ENCODE peak calls at places on chromosome 19, in six cellular contexts. S is neural progenitor cell, W is suprapubic skin, B is OCI-LY7, Q is cardiac muscle cell, G is choroid plexus epithelial cell. A is an unnamed sample.

GRCh38 chr19:35704218-35704617 is at the start of gene ZBTB32:
- DNase-seq in S (peak), W (no peak), B (no peak), Q (peak), G (peak), A (no peak)

GRCh38 chr19:39582891-39583625 is 19.3 kb upstream of the LGALS13 start:
- DNase-seq in S (no peak), W (no peak), B (no peak), Q (no peak), G (no peak), A (no peak)

GRCh38 chr19:18204394-18205179 is 745 bp upstream of the RAB3A start:
- DNase-seq in S (peak), W (no peak), B (no peak), Q (peak), G (no peak), A (peak)

GRCh38 chr19:19507354-19507753 is 8.0 kb downstream of the TSSK6 start:
- DNase-seq in S (no peak), W (no peak), B (no peak), Q (no peak), G (no peak), A (no peak)

GRCh38 chr19:46806651-46807050 is 18.3 kb upstream of the SLC1A5 start:
- DNase-seq in S (no peak), W (no peak), B (no peak), Q (no peak), G (no peak), A (no peak)

GRCh38 chr19:405138-405965 is 3.6 kb downstream of the C2CD4C start:
- DNase-seq in S (no peak), W (peak), B (no peak), Q (no peak), G (no peak), A (no peak)

GRCh38 chr19:14450168-14450874 is 17.2 kb downstream of the PKN1 start:
- DNase-seq in S (peak), W (no peak), B (peak), Q (no peak), G (peak), A (no peak)

GRCh38 chr19:12785431-12786011 is 5.8 kb upstream of the JUNB start:
- DNase-seq in S (no peak), W (no peak), B (no peak), Q (no peak), G (no peak), A (no peak)

GRCh38 chr19:11355160-11356073 is at the start of gene PLPPR2:
- DNase-seq in S (peak), W (peak), B (peak), Q (peak), G (peak), A (peak)

GRCh38 chr19:7515471-7516226 is at the start of gene ZNF358:
- DNase-seq in S (peak), W (no peak), B (no peak), Q (peak), G (peak), A (peak)

GRCh38 chr19:24029941-24030636 is 56.9 kb upstream of the ZNF254 start:
- DNase-seq in S (no peak), W (no peak), B (peak), Q (no peak), G (no peak), A (no peak)

GRCh38 chr19:40596608-40597328 is 4.4 kb upstream of the LTBP4 start:
- DNase-seq in S (peak), W (no peak), B (no peak), Q (peak), G (peak), A (peak)

GRCh38 chr19:47652285-47652684 is 43.4 kb downstream of the BICRA start:
- DNase-seq in S (no peak), W (no peak), B (no peak), Q (no peak), G (no peak), A (no peak)

GRCh38 chr19:38336638-38337359 is 1.2 kb downstream of the CATSPERG start:
- DNase-seq in S (peak), W (peak), B (peak), Q (peak), G (peak), A (peak)

GRCh38 chr19:10344780-10345179 is 5.4 kb upstream of the ICAM3 start:
- DNase-seq in S (no peak), W (no peak), B (no peak), Q (no peak), G (no peak), A (no peak)

GRCh38 chr19:34963531-34964406 is at the start of gene ZNF792:
- DNase-seq in S (peak), W (no peak), B (peak), Q (peak), G (peak), A (peak)

GRCh38 chr19:18700501-18701249 is 17.2 kb downstream of the CRTC1 start:
- DNase-seq in S (peak), W (no peak), B (peak), Q (peak), G (peak), A (peak)

GRCh38 chr19:47363758-47364529 is 14.8 kb downstream of the DHX34 start:
- DNase-seq in S (peak), W (no peak), B (no peak), Q (no peak), G (peak), A (no peak)

GRCh38 chr19:33235269-33235995 is 9.8 kb upstream of the SLC7A10 start:
- DNase-seq in S (peak), W (peak), B (peak), Q (peak), G (peak), A (peak)

GRCh38 chr19:49389406-49389805 is 1.4 kb downstream of the KASH5 start:
- DNase-seq in S (no peak), W (no peak), B (peak), Q (no peak), G (no peak), A (no peak)

GRCh38 chr19:48926909-48927308 is 6.6 kb upstream of the DHDH start:
- DNase-seq in S (no peak), W (no peak), B (no peak), Q (no peak), G (peak), A (peak)

GRCh38 chr19:16160943-16161560 is 12.3 kb downstream of the CIB3 start:
- DNase-seq in S (no peak), W (no peak), B (no peak), Q (no peak), G (peak), A (no peak)

GRCh38 chr19:34034318-34034846 is 137.9 kb upstream of the LSM14A start:
- DNase-seq in S (no peak), W (no peak), B (no peak), Q (no peak), G (no peak), A (no peak)

GRCh38 chr19:48395499-48395898 is 2.0 kb downstream of the GRIN2D start:
- DNase-seq in S (no peak), W (no peak), B (no peak), Q (no peak), G (no peak), A (no peak)

GRCh38 chr19:31349160-31349881 is at the start of gene TSHZ3:
- DNase-seq in S (peak), W (no peak), B (no peak), Q (peak), G (peak), A (peak)

GRCh38 chr19:51439021-51439465 is 19.2 kb downstream of the SIGLEC8 start:
- DNase-seq in S (peak), W (no peak), B (peak), Q (peak), G (peak), A (no peak)

GRCh38 chr19:19068659-19069509 is 5.1 kb downstream of the SLC25A42 start:
- DNase-seq in S (no peak), W (no peak), B (peak), Q (no peak), G (no peak), A (no peak)

GRCh38 chr19:51127755-51128154 is 3.0 kb downstream of the SIGLEC9 start:
- DNase-seq in S (no peak), W (peak), B (no peak), Q (no peak), G (peak), A (no peak)

GRCh38 chr19:10874019-10874418 is 2.7 kb downstream of the CARM1 start:
- DNase-seq in S (no peak), W (no peak), B (no peak), Q (no peak), G (no peak), A (no peak)

GRCh38 chr19:57648336-57649003 is 15.5 kb downstream of the ZNF211 start:
- DNase-seq in S (no peak), W (no peak), B (no peak), Q (no peak), G (no peak), A (no peak)

GRCh38 chr19:41548954-41549688 is 26.8 kb upstream of the CEACAM21 start:
- DNase-seq in S (peak), W (no peak), B (peak), Q (no peak), G (no peak), A (no peak)

GRCh38 chr19:49422407-49423277 is 599 bp downstream of the PTH2 start:
- DNase-seq in S (peak), W (peak), B (no peak), Q (peak), G (peak), A (no peak)

GRCh38 chr19:17243854-17244617 is 1.7 kb downstream of the NR2F6 start:
- DNase-seq in S (peak), W (no peak), B (peak), Q (peak), G (no peak), A (no peak)

GRCh38 chr19:34649886-34650543 is 26.9 kb downstream of the SCGB2B2 start:
- DNase-seq in S (no peak), W (peak), B (no peak), Q (no peak), G (no peak), A (no peak)

GRCh38 chr19:15268928-15269253 is 36.6 kb upstream of the EPHX3 start:
- DNase-seq in S (no peak), W (no peak), B (no peak), Q (no peak), G (no peak), A (no peak)

GRCh38 chr19:15124572-15125231 is 17.5 kb downstream of the SYDE1 start:
- DNase-seq in S (no peak), W (no peak), B (peak), Q (no peak), G (no peak), A (no peak)

DNA sequence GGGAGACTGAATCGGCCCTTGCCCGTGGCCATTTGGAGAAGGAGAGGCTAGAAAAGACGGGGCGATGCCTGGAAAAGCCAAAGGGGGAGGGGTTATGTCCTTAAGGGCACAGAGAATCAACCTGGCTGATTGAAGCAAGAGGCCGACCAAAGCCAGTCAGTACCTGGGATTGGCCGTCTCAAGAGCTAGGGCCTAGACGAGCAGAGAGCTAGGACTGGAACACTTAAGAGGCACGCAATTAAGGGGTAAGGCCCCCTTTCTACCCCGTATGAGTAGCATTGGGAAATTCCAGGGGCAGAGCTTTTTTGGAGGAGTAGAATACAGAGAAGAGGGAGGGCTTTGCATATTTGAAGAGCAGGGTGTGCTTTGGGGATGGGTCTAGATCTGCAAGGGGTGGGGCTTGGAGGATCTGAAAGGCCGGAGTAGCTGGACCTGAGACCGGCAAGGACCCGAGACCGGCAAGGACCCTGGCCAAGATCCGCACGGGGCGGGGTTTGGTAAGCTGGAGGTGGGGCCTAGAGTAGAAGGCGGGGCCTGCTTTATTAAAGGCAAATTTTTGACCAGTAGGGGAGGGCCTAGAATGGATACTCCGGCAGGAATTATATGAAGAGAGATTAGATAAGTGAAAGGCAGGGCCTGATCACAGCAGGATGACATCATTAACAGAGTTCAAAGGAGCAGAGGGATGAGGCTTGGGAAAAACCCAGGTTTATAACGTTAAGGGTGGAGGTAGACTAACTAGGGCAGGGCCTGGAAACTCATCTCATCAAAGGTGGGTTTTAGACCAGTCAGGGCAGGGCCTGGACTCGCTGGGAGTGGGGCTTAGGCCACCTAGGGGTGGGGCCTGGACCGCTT is 10.7 kb upstream of the CACNG6 start:
- DNase-seq in S (peak), W (no peak), B (no peak), Q (peak), G (peak), A (no peak)
- H3K4me3 ChIP-seq in S (peak), W (peak), B (no peak), Q (peak), G (peak), A (no peak)

DNA sequence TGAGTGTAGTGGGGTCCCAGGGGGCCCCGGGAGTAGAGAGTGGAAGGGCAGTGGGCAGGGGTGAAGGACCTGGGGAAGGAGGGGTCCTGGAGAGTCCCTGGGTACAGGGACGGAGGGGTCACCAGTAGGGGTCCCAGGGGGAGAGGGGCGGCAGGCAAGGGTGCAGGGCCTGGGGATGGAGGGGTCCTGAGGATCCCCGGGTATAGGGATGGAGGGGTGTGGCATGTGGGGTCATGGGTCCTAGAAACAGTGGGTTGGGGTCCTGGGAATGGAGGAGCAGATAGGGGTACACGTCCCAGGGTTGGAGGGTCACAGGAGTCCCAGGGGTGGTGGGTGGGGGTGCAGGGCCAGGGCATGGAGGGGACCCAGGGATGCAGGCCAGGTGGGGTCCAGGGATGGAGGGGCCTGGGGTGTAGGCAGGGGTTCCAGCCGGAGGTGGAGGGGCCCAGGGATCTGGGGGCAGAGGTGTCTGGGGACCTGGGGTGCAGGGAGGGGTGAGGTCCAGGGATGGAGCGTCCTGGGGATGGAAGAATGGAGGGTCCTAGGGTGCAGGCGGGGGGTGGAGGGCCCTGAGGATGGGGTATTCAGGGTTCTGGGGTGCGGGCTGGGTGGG is 1.3 kb downstream of the BTBD2 start:
- DNase-seq in S (no peak), W (no peak), B (no peak), Q (no peak), G (no peak), A (no peak)
- H3K4me3 ChIP-seq in S (peak), W (peak), B (peak), Q (peak), G (peak), A (no peak)

DNA sequence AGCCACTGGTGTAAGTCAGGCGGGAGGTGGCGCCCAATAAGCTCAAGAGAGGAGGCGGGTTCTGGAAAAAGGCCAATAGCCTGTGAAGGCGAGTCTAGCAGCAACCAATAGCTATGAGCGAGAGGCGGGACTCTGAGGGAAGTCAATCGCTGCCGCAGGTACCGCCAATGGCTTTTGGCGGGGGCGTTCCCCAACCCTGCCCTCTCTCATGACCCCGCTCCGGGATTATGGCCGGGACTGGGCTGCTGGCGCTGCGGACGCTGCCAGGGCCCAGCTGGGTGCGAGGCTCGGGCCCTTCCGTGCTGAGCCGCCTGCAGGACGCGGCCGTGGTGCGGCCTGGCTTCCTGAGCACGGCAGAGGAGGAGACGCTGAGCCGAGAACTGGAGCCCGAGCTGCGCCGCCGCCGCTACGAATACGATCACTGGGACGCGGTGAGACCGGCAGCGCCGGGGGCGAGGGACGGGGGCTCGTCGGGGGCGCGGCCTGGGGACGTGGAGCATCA is at the start of gene ALKBH7:
- DNase-seq in S (peak), W (peak), B (peak), Q (peak), G (peak), A (peak)
- H3K4me3 ChIP-seq in S (peak), W (peak), B (peak), Q (peak), G (peak), A (peak)

DNA sequence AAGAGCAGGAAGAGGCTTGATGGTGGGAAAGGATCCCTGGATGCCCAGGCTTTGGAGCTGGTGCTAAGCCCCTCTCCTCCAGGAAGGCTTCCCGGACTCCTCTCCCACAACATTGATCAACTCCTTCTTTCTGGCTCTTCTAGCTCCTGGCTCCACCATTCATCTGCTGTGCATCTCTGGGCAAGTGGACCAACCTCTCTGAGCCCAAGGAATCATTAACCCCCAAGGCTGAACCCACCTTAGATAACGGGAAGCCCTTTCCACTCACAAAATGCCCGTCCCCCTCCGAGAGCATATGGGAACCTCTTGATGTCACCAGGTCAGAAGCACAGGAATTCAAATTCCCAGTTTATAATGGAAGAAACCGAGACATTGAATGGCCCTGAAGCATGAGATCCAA is 5.2 kb downstream of the SIRT6 start:
- DNase-seq in S (no peak), W (no peak), B (no peak), Q (no peak), G (no peak), A (no peak)
- H3K4me3 ChIP-seq in S (no peak), W (no peak), B (no peak), Q (no peak), G (no peak), A (no peak)